ENCODE peak calls at places on chromosomes 5 and 9, in ten cellular contexts. V is AG04450; T is foreskin fibroblast; Y is CD8-positive, alpha-beta memory T cell; R is A673; D is CD8-positive, alpha-beta T cell; Q is G401; N is brain pericyte; B is WTC11; S is activated T-helper 1 cell treated with anti-CD3 and anti-CD28 coated beads, Interleukin-12 subunit alpha, Interleukin-12 subunit beta, Interleukin-2, Interleukin-4 antibody, amounts not matched to agents 30 ng/mL and 10 ng/mL and 1 ng/mL, durations not matched to agents 14 hours and 24 hours and 36 hours. X is an unnamed sample.

GRCh38 chr9:72984990-72985389 is 32.1 kb upstream of the ALDH1A1 start:
- DNase-seq in V (no peak), R (no peak), S (no peak), Y (no peak), N (no peak), B (no peak), D (no peak), T (no peak), Q (no peak), X (no peak)

GRCh38 chr5:32642276-32643002 is 57.1 kb downstream of the SUB1 start:
- DNase-seq in T (peak), D (no peak), S (no peak), Y (no peak), B (no peak), N (no peak), V (no peak), R (no peak), Q (no peak), X (peak)

GRCh38 chr5:170630711-170631141 is 126.9 kb downstream of the KCNIP1 start:
- DNase-seq in S (no peak), D (no peak), R (no peak), V (no peak), Q (no peak), T (no peak), Y (no peak), N (no peak), B (no peak), X (no peak)

GRCh38 chr9:128098936-128099931 is 28.3 kb downstream of the PTGES2 start:
- DNase-seq in N (no peak), V (no peak), T (peak), Q (no peak), Y (no peak), B (no peak), D (no peak), R (no peak), S (no peak), X (peak)

GRCh38 chr9:135228345-135228982 is 141.0 kb downstream of the OLFM1 start:
- DNase-seq in Q (no peak), B (peak), T (no peak), S (no peak), Y (peak), R (no peak), V (no peak), N (no peak), D (no peak), X (no peak)

GRCh38 chr9:2466703-2467102 is 154.9 kb upstream of the VLDLR start:
- DNase-seq in Q (no peak), R (no peak), D (no peak), N (no peak), S (no peak), V (no peak), Y (no peak), B (no peak), T (no peak), X (no peak)

GRCh38 chr9:131046093-131046380 is 37.1 kb downstream of the LAMC3 start:
- DNase-seq in B (no peak), Q (no peak), D (no peak), R (no peak), S (no peak), V (no peak), N (no peak), Y (no peak), T (peak), X (no peak)

GRCh38 chr9:87425202-87425601 is 72.5 kb upstream of the DAPK1 start:
- DNase-seq in B (no peak), S (no peak), R (no peak), Y (no peak), Q (no peak), T (no peak), D (no peak), V (no peak), N (no peak), X (no peak)

GRCh38 chr5:23506329-23507236 is 826 bp upstream of the PRDM9 start:
- DNase-seq in D (no peak), S (no peak), Y (no peak), Q (no peak), R (peak), T (peak), V (no peak), B (peak), N (no peak), X (peak)

GRCh38 chr5:67679184-67679855 is 482.7 kb upstream of the CD180 start:
- DNase-seq in T (no peak), Y (no peak), D (no peak), N (no peak), S (no peak), V (no peak), Q (peak), B (no peak), R (no peak), X (no peak)

GRCh38 chr5:54719384-54720306 is 202.1 kb downstream of the SNX18 start:
- DNase-seq in V (no peak), T (peak), N (peak), S (no peak), R (peak), D (no peak), Y (no peak), Q (peak), B (peak), X (peak)

GRCh38 chr5:177466861-177467260 is 6.6 kb downstream of the DBN1 start:
- DNase-seq in D (no peak), V (no peak), S (no peak), Y (no peak), B (no peak), Q (no peak), N (no peak), T (no peak), R (no peak), X (no peak)

GRCh38 chr5:8238080-8238479 is 369.1 kb downstream of the MTRR start:
- DNase-seq in Y (no peak), N (no peak), R (no peak), Q (peak), T (no peak), B (no peak), D (no peak), S (no peak), V (no peak), X (no peak)

GRCh38 chr5:57783693-57784092 is 301.1 kb upstream of the ACTBL2 start:
- DNase-seq in V (no peak), B (no peak), N (no peak), R (no peak), S (no peak), Y (no peak), Q (no peak), T (peak), D (no peak), X (peak)

GRCh38 chr9:110777201-110777842 is 108.7 kb downstream of the MUSK start:
- DNase-seq in V (no peak), R (peak), D (no peak), B (no peak), N (no peak), Q (no peak), S (no peak), Y (no peak), T (peak), X (peak)

GRCh38 chr9:135990468-135991429 is 29.6 kb upstream of the UBAC1 start:
- DNase-seq in Y (peak), T (peak), S (no peak), Q (peak), N (no peak), V (peak), B (peak), D (no peak), R (peak), X (peak)

GRCh38 chr5:158590936-158591863 is 508.5 kb downstream of the EBF1 start:
- DNase-seq in Y (no peak), D (no peak), S (no peak), R (peak), B (peak), T (peak), Q (no peak), N (no peak), V (no peak), X (peak)

GRCh38 chr5:149135536-149136201 is 5.6 kb upstream of the ABLIM3 start:
- DNase-seq in T (peak), N (no peak), B (no peak), Q (no peak), V (peak), D (no peak), Y (no peak), S (no peak), R (no peak), X (peak)

GRCh38 chr9:121819511-121820231 is 168.2 kb downstream of the DAB2IP start:
- DNase-seq in T (peak), D (no peak), Q (peak), V (no peak), Y (no peak), R (peak), B (peak), N (no peak), S (no peak), X (peak)

GRCh38 chr5:3995954-3996619 is 400.5 kb downstream of the IRX1 start:
- DNase-seq in V (no peak), T (no peak), S (no peak), B (no peak), Q (no peak), D (no peak), N (no peak), Y (no peak), R (no peak), X (no peak)

GRCh38 chr5:124179788-124180187 is 566.7 kb downstream of the ZNF608 start:
- DNase-seq in B (no peak), S (no peak), V (no peak), N (peak), T (peak), Y (no peak), D (no peak), R (no peak), Q (no peak), X (no peak)

GRCh38 chr5:77015938-77016569 is 14.2 kb upstream of the AGGF1 start:
- DNase-seq in D (no peak), V (peak), Q (peak), Y (no peak), N (peak), R (peak), T (peak), B (no peak), S (no peak), X (peak)

GRCh38 chr5:153896117-153896516 is 142.6 kb downstream of the FAM114A2 start:
- DNase-seq in V (no peak), B (no peak), T (peak), R (no peak), Q (no peak), D (no peak), N (no peak), S (no peak), Y (no peak), X (peak)

GRCh38 chr9:98185611-98186171 is 6.7 kb downstream of the CORO2A start:
- DNase-seq in Y (no peak), D (no peak), T (no peak), V (no peak), N (no peak), Q (peak), R (no peak), S (no peak), B (no peak), X (no peak)

GRCh38 chr9:128420060-128420650 is 502 bp upstream of the CERCAM start:
- DNase-seq in V (no peak), Q (peak), B (peak), Y (peak), R (peak), D (peak), N (no peak), S (peak), T (peak), X (peak)

GRCh38 chr9:83056180-83056579 is 6.8 kb downstream of the RASEF start:
- DNase-seq in Y (no peak), B (no peak), V (no peak), T (no peak), Q (no peak), R (no peak), N (no peak), S (no peak), D (no peak), X (no peak)

GRCh38 chr9:129480227-129480626 is 140.7 kb downstream of the C9orf50 start:
- DNase-seq in Q (no peak), V (no peak), Y (no peak), N (no peak), D (no peak), B (no peak), R (no peak), T (peak), S (no peak), X (peak)

GRCh38 chr9:134039386-134040175 is 14.3 kb downstream of the BRD3OS start:
- DNase-seq in T (no peak), S (no peak), Y (no peak), R (no peak), Q (no peak), N (no peak), B (no peak), V (no peak), D (no peak), X (no peak)

GRCh38 chr5:14440598-14441401 is 140.8 kb upstream of the OTULINL start:
- DNase-seq in D (no peak), B (no peak), V (peak), R (peak), Y (no peak), N (peak), Q (peak), S (no peak), T (peak), X (peak)

GRCh38 chr9:134992755-134993124 is 75.0 kb upstream of the FCN1 start:
- DNase-seq in S (no peak), D (no peak), R (peak), T (no peak), V (no peak), B (no peak), Y (no peak), Q (no peak), N (no peak), X (no peak)

GRCh38 chr9:135565141-135565628 is 3.6 kb downstream of the PAEP start:
- DNase-seq in D (no peak), B (no peak), Y (no peak), R (no peak), T (no peak), N (no peak), S (no peak), V (no peak), Q (no peak), X (no peak)

GRCh38 chr5:219492-219891 is 1.4 kb downstream of the SDHA start:
- DNase-seq in B (no peak), D (no peak), V (no peak), S (peak), Q (no peak), Y (no peak), T (peak), R (no peak), N (no peak), X (peak)

GRCh38 chr5:20145240-20145639 is 157.2 kb upstream of the CDH18 start:
- DNase-seq in R (no peak), T (no peak), B (no peak), V (no peak), D (no peak), Q (no peak), N (no peak), S (no peak), Y (no peak), X (no peak)

GRCh38 chr9:110161940-110162339 is 46.0 kb downstream of the C9orf152 start:
- DNase-seq in V (no peak), B (no peak), S (no peak), T (no peak), R (no peak), D (no peak), Y (no peak), N (no peak), Q (no peak), X (no peak)

GRCh38 chr9:92059045-92059444 is 56.2 kb downstream of the SPTLC1 start:
- DNase-seq in V (no peak), Q (no peak), Y (no peak), S (no peak), D (no peak), R (peak), T (no peak), B (no peak), N (no peak), X (no peak)

GRCh38 chr9:111961575-111961974 is 65.0 kb downstream of the UGCG start:
- DNase-seq in B (no peak), D (no peak), V (no peak), Y (no peak), Q (no peak), T (peak), R (peak), N (peak), S (no peak), X (peak)

GRCh38 chr5:38466444-38467189 is 89.8 kb downstream of the LIFR start:
- DNase-seq in B (no peak), Q (peak), R (no peak), D (no peak), T (peak), S (no peak), N (peak), V (no peak), Y (no peak), X (peak)

GRCh38 chr9:114238919-114239879 is 83.7 kb upstream of the ORM1 start:
- DNase-seq in B (peak), Y (no peak), N (no peak), D (no peak), Q (peak), R (peak), V (no peak), S (no peak), T (peak), X (peak)

X was measured in choroid plexus epithelial cell.